ENCODE peak calls at places on chromosomes 3 and 15, in five cellular contexts. K, R, X, D and J are unnamed samples.

GRCh38 chr3:11558002-11558401 is 85.7 kb downstream of the VGLL4 start:
- DNase-seq in D (no peak), K (no peak), X (no peak), R (no peak), J (no peak)

GRCh38 chr3:108388136-108389132 is 92.1 kb downstream of the HHLA2 start:
- DNase-seq in R (no peak), X (no peak), D (no peak), K (no peak), J (no peak)

GRCh38 chr3:169604568-169604967 is 58.9 kb downstream of the MECOM start:
- DNase-seq in K (peak), X (peak), R (no peak), D (no peak), J (no peak)

GRCh38 chr15:40582726-40583246 is 11.3 kb upstream of the KNL1 start:
- DNase-seq in K (peak), X (peak), D (no peak), R (no peak), J (peak)

GRCh38 chr15:96330450-96331140 is at the start of gene NR2F2:
- DNase-seq in R (peak), K (peak), D (peak), X (peak), J (peak)

GRCh38 chr3:63625161-63625560 is 27.3 kb upstream of the SNTN start:
- DNase-seq in K (no peak), D (no peak), R (no peak), X (no peak), J (no peak)

GRCh38 chr3:107412376-107412775 is 35.1 kb downstream of the CCDC54 start:
- DNase-seq in R (no peak), X (no peak), D (no peak), K (no peak), J (no peak)

GRCh38 chr3:18988619-18989229 is 159.6 kb upstream of the KCNH8 start:
- DNase-seq in K (peak), R (no peak), D (peak), X (no peak), J (peak)

GRCh38 chr3:52123106-52123708 is 31.0 kb downstream of the POC1A start:
- DNase-seq in D (no peak), X (peak), R (peak), K (peak), J (peak)

GRCh38 chr15:72787521-72787920 is 4.0 kb upstream of the ADPGK start:
- DNase-seq in D (no peak), K (no peak), X (no peak), R (no peak), J (no peak)

GRCh38 chr3:128226794-128227399 is 73.6 kb downstream of the EEFSEC start:
- DNase-seq in X (peak), K (peak), D (no peak), R (no peak), J (peak)

GRCh38 chr15:78767331-78767951 is 43.8 kb downstream of the ADAMTS7 start:
- DNase-seq in R (no peak), K (no peak), X (no peak), D (no peak), J (no peak)